ENCODE peak calls at places on chromosomes 4 and X, in six cellular contexts. N is NT2/D1, Z is testis, D is breast epithelium, C is fibroblast of pulmonary artery, V is AG09309. Q is an unnamed sample.

GRCh38 chr4:81566076-81566663 is 94.5 kb upstream of the RASGEF1B start:
- DNase-seq in D (no peak), Z (no peak), N (no peak), V (no peak), C (peak), Q (peak)

GRCh38 chr4:71272976-71273375 is 65.8 kb upstream of the SLC4A4 start:
- DNase-seq in C (no peak), D (no peak), N (no peak), V (no peak), Z (no peak), Q (no peak)

GRCh38 chr4:138967313-138967712 is 48.3 kb upstream of the NOCT start:
- DNase-seq in N (no peak), D (no peak), Z (no peak), C (peak), V (no peak), Q (no peak)

GRCh38 chr4:57048590-57049304 is 61.4 kb downstream of the IGFBP7 start:
- DNase-seq in Z (no peak), C (no peak), N (no peak), V (no peak), D (no peak), Q (no peak)

GRCh38 chr4:128310266-128310697 is 22.7 kb upstream of the PGRMC2 start:
- DNase-seq in C (peak), V (no peak), Z (no peak), D (no peak), N (no peak), Q (peak)

GRCh38 chrX:39818750-39819149 is 279.0 kb downstream of the BCOR start:
- DNase-seq in C (no peak), D (no peak), V (no peak), Z (no peak), N (no peak), Q (no peak)

GRCh38 chr4:34046580-34046979 is 2197.7 kb downstream of the ARAP2 start:
- DNase-seq in Z (no peak), V (peak), D (no peak), C (peak), N (peak), Q (no peak)

GRCh38 chrX:40171513-40172168 is 73.9 kb upstream of the BCOR start:
- DNase-seq in N (no peak), D (no peak), Z (peak), V (no peak), C (peak), Q (peak)

GRCh38 chr4:87213425-87213824 is 7.0 kb downstream of the KLHL8 start:
- DNase-seq in D (no peak), C (peak), V (no peak), N (no peak), Z (no peak), Q (peak)

GRCh38 chrX:9291666-9292065 is 173.2 kb upstream of the TBL1X start:
- DNase-seq in V (no peak), N (peak), C (no peak), Z (peak), D (no peak), Q (no peak)

GRCh38 chrX:25105251-25105650 is 89.5 kb upstream of the ARX start:
- DNase-seq in V (no peak), C (no peak), D (no peak), N (no peak), Z (no peak), Q (no peak)

GRCh38 chrX:110003167-110004156 is 548 bp downstream of the TMEM164 start:
- DNase-seq in V (no peak), D (no peak), N (no peak), Z (no peak), C (peak), Q (no peak)

GRCh38 chr4:26590639-26591038 is 6.8 kb downstream of the TBC1D19 start:
- DNase-seq in N (no peak), D (no peak), Z (no peak), C (no peak), V (no peak), Q (peak)

GRCh38 chrX:1521459-1521956 is 15.5 kb downstream of the P2RY8 start:
- DNase-seq in V (no peak), Z (no peak), D (no peak), N (peak), C (no peak), Q (no peak)

GRCh38 chr4:28287837-28288236 is 1427.2 kb downstream of the STIM2 start:
- DNase-seq in N (no peak), D (no peak), V (peak), Z (no peak), C (peak), Q (no peak)

GRCh38 chrX:19912-20571 is 261.1 kb upstream of the PLCXD1 start:
- DNase-seq in N (no peak), V (no peak), D (no peak), Z (no peak), C (no peak), Q (no peak)
- H3K4me3 ChIP-seq in N (no peak), V (peak), D (peak), Z (peak), C (no peak), Q (no peak)

GRCh38 chrX:73850124-73851013 is 287.4 kb downstream of the CHIC1 start:
- DNase-seq in N (peak), C (peak), Z (peak), V (no peak), D (peak), Q (peak)

GRCh38 chrX:73849054-73849453 is 286.1 kb downstream of the CHIC1 start:
- DNase-seq in V (no peak), C (no peak), Z (no peak), N (no peak), D (no peak), Q (no peak)

GRCh38 chrX:73851014-73852009 is 288.3 kb downstream of the CHIC1 start:
- DNase-seq in N (no peak), D (peak), V (peak), Z (peak), C (no peak), Q (no peak)

GRCh38 chrX:73852022-73852421 is 289.0 kb downstream of the CHIC1 start:
- DNase-seq in N (no peak), Z (no peak), V (no peak), D (no peak), C (no peak), Q (no peak)

DNA sequence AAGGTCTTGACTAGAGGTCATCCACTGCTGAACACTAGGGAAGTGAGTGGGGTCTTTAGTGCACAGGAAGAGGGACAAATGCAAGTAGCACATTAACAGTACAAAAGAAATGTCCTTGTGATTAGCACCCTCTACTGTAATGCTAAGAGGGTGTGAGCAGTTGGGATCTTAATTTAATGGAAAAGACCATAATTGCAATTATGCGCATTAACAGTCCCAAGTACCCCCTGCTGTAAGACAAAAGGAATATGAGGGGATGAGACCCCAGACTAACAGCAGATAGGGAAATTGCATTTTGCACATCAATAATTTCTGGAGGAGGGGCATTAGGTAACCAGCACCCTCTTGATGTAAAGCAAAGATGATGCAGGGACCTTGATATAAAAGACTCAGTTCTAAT is 285.0 kb downstream of the CHIC1 start:
- DNase-seq in N (no peak), Z (no peak), C (no peak), D (no peak), V (no peak), Q (no peak)
- H3K4me3 ChIP-seq in N (no peak), Z (no peak), C (no peak), D (peak), V (no peak), Q (no peak)

GRCh38 chr4:158163941-158164665 is 8.7 kb downstream of the GASK1B start:
- DNase-seq in N (no peak), D (no peak), V (no peak), Z (no peak), C (no peak), Q (no peak)
- H3K4me3 ChIP-seq in N (no peak), D (peak), V (no peak), Z (no peak), C (peak), Q (no peak)

DNA sequence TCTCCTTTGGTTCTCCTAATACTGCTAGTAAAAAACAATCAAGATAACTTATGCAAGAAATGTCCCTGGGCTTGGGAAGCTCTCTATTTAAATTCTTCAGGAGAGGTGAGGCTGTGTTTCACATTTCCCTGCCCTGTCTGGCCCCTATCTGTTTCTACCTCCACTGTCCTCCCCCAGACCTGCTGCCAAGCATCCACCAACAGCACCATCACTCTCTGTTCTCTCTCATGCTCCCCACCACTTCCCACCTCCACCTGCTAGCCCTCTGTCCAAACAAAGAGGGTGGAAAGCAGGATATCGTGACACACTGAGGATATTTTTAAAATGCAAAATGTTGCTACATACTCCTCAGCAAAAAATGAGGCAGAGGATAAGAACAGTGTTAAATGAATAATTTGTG is 88.4 kb upstream of the NAP1L5 start:
- DNase-seq in D (no peak), C (no peak), N (no peak), V (no peak), Z (no peak), Q (no peak)
- H3K4me3 ChIP-seq in D (no peak), C (no peak), N (no peak), V (no peak), Z (no peak), Q (no peak)

DNA sequence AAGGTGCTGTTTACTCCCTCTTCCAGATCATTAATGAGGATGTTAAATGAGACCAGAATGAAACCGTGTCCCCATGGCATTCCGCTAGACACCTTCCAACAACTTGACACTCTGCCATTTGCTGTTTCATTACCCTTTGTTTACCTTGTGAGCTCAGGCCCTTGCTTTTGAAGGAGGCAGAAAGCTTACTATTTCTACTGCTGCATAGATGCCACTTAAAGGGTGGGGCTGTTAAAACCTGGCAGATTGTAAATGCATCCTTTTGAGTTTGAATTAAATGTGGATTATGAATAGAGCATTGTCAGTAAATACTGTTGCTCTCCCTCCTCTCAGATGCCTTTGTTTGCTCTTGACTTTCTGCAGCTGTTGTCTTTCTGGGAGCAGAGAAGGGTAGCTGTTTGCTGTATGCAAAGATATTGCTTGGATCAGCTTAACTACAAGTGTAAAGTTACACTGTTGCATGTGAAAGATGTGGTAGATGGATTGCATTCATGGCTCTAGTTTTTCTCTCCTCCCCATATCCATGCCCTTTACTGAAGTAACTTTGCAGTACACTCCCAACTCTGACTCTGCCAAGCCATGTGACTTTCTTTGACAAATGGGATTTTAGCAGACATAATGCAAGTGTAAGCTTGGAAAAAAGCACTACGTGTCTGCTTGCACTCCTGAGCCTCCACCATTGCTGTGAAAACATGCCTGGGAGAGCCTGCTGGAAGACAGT is 75.0 kb upstream of the DHX15 start:
- DNase-seq in V (no peak), Z (peak), D (no peak), C (peak), N (peak), Q (no peak)
- H3K4me3 ChIP-seq in V (no peak), Z (no peak), D (no peak), C (no peak), N (no peak), Q (no peak)

GRCh38 chr4:140925417-140925816 is 169.2 kb upstream of the TBC1D9 start:
- DNase-seq in Z (no peak), C (no peak), V (no peak), D (no peak), N (no peak), Q (no peak)
- H3K4me3 ChIP-seq in Z (no peak), C (no peak), V (no peak), D (no peak), N (no peak), Q (no peak)

DNA sequence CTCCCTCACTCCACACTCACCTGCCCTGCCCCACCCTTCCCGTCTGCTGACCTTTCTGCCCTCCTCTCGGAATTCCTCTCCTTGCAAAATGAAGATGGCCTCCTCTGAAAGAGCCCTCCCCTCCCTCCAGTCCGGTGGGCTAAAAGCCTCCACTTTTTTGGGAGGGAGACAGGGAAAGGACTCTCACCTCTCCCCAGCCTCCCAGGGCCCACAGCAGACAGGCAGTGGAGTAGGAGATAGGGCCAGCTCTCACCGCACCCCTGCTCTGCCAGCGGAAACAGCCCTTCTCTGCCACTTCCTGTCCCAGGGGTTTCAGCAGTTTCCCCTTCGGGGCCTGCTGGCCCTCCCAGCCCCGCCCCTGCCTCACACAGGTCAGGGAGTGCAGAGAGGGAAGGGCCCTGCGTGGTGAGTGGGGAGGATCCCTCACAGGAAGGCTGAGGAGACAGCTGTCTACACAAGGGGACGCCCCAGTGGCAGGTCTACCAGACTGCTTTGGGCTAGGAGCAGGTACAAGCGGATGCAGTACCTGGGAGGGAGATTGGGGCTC is 18.2 kb downstream of the ELF4 start:
- DNase-seq in V (no peak), D (no peak), N (no peak), Z (no peak), C (no peak), Q (no peak)
- H3K4me3 ChIP-seq in V (no peak), D (no peak), N (no peak), Z (no peak), C (no peak), Q (no peak)

GRCh38 chr4:133152330-133152791 is 3.3 kb downstream of the PCDH10 start:
- DNase-seq in N (no peak), Z (no peak), V (no peak), C (peak), D (no peak), Q (peak)

GRCh38 chr4:133149932-133150642 is 993 bp downstream of the PCDH10 start:
- DNase-seq in Z (no peak), C (peak), D (no peak), N (no peak), V (no peak), Q (no peak)

GRCh38 chr4:133151681-133152329 is 2.7 kb downstream of the PCDH10 start:
- DNase-seq in C (peak), Z (no peak), D (no peak), N (no peak), V (no peak), Q (peak)

GRCh38 chr4:133150643-133151300 is 1.7 kb downstream of the PCDH10 start:
- DNase-seq in Z (no peak), D (no peak), N (no peak), C (peak), V (no peak), Q (peak)

DNA sequence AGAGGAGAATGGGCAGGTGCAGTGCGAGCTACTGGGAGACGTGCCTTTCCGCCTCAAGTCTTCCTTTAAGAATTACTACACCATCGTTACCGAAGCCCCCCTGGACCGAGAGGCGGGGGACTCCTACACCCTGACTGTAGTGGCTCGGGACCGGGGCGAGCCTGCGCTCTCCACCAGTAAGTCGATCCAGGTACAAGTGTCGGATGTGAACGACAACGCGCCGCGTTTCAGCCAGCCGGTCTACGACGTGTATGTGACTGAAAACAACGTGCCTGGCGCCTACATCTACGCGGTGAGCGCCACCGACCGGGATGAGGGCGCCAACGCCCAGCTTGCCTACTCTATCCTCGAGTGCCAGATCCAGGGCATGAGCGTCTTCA is 2.2 kb downstream of the PCDH10 start:
- DNase-seq in Z (no peak), C (peak), N (no peak), D (no peak), V (no peak), Q (peak)
- H3K4me3 ChIP-seq in Z (peak), C (peak), N (no peak), D (peak), V (no peak), Q (peak)

Q was measured in cardiac muscle cell.